ENCODE peak calls at places on chromosomes 4 and X, in six cellular contexts. R is mesothelial cell of epicardium, O is fibroblast of mammary gland, W is Panc1, J is fibroblast of the aortic adventitia, B is H1. M is an unnamed sample.

GRCh38 chr4:72326692-72327632 is 242.1 kb downstream of the ADAMTS3 start:
- DNase-seq in R (no peak), O (peak), W (no peak), J (peak), B (no peak), M (no peak)

GRCh38 chr4:147723316-147723715 is 8.6 kb upstream of the ARHGAP10 start:
- DNase-seq in R (no peak), O (peak), W (no peak), J (peak), B (no peak), M (no peak)

GRCh38 chrX:39475372-39475771 is 622.4 kb downstream of the BCOR start:
- DNase-seq in R (no peak), O (no peak), W (no peak), J (no peak), B (no peak), M (no peak)

GRCh38 chr4:141486375-141486997 is 149.9 kb upstream of the IL15 start:
- DNase-seq in R (no peak), O (peak), W (no peak), J (peak), B (no peak), M (no peak)

GRCh38 chr4:141713771-141714445 is 77.5 kb downstream of the IL15 start:
- DNase-seq in R (no peak), O (peak), W (no peak), J (peak), B (no peak), M (no peak)

GRCh38 chrX:38805294-38806053 is 4.2 kb downstream of the MID1IP1 start:
- DNase-seq in R (peak), O (peak), W (no peak), J (peak), B (no peak), M (peak)

GRCh38 chrX:100731441-100732281 is at the start of gene SYTL4:
- DNase-seq in R (no peak), O (peak), W (no peak), J (no peak), B (no peak), M (peak)

GRCh38 chr4:181685461-181685860 is 557.7 kb upstream of the TENM3 start:
- DNase-seq in R (no peak), O (peak), W (no peak), J (peak), B (no peak), M (no peak)

GRCh38 chrX:122026665-122027064 is 979.3 kb downstream of the GLUD2 start:
- DNase-seq in R (no peak), O (no peak), W (no peak), J (no peak), B (no peak), M (no peak)

GRCh38 chrX:84046403-84046984 is 141.5 kb downstream of the RPS6KA6 start:
- DNase-seq in R (no peak), O (peak), W (peak), J (peak), B (no peak), M (peak)

GRCh38 chr4:130028552-130028951 is 932.6 kb downstream of the C4orf33 start:
- DNase-seq in R (no peak), O (no peak), W (no peak), J (no peak), B (no peak), M (no peak)

GRCh38 chrX:71098302-71098701 is 2.7 kb downstream of the FOXO4 start:
- DNase-seq in R (no peak), O (peak), W (no peak), J (peak), B (no peak), M (peak)

GRCh38 chr4:171676555-171677215 is 136.5 kb upstream of the GALNTL6 start:
- DNase-seq in R (no peak), O (no peak), W (no peak), J (no peak), B (no peak), M (no peak)

GRCh38 chr4:2172627-2173231 is 69.2 kb downstream of the HAUS3 start:
- DNase-seq in R (no peak), O (no peak), W (no peak), J (no peak), B (no peak), M (no peak)

GRCh38 chrX:70292788-70293187 is 2.9 kb downstream of the KIF4A start:
- DNase-seq in R (no peak), O (no peak), W (no peak), J (peak), B (no peak), M (no peak)

GRCh38 chr4:13701937-13702446 is 74.5 kb upstream of the BOD1L1 start:
- DNase-seq in R (no peak), O (peak), W (peak), J (peak), B (no peak), M (no peak)

GRCh38 chrX:75957107-75957610 is 172.1 kb upstream of the MAGEE2 start:
- DNase-seq in R (no peak), O (no peak), W (no peak), J (no peak), B (no peak), M (no peak)

GRCh38 chr4:137524642-137525384 is 7.5 kb downstream of the PCDH18 start:
- DNase-seq in R (no peak), O (peak), W (no peak), J (peak), B (no peak), M (no peak)

GRCh38 chrX:39764441-39764914 is 333.3 kb downstream of the BCOR start:
- DNase-seq in R (no peak), O (no peak), W (no peak), J (no peak), B (no peak), M (no peak)

GRCh38 chrX:149495573-149496071 is 9.5 kb downstream of the IDS start:
- DNase-seq in R (no peak), O (peak), W (peak), J (peak), B (no peak), M (no peak)

GRCh38 chr4:102614801-102615200 is 113.6 kb downstream of the NFKB1 start:
- DNase-seq in R (no peak), O (no peak), W (no peak), J (no peak), B (no peak), M (no peak)

GRCh38 chr4:150570123-150570522 is 11.8 kb upstream of the MAB21L2 start:
- DNase-seq in R (no peak), O (no peak), W (no peak), J (no peak), B (no peak), M (no peak)

GRCh38 chr4:93710101-93710846 is 118.3 kb upstream of the ATOH1 start:
- DNase-seq in R (no peak), O (no peak), W (no peak), J (no peak), B (no peak), M (peak)

GRCh38 chr4:188619456-188620149 is 480.4 kb downstream of the TRIML1 start:
- DNase-seq in R (no peak), O (no peak), W (no peak), J (no peak), B (no peak), M (no peak)

DNA sequence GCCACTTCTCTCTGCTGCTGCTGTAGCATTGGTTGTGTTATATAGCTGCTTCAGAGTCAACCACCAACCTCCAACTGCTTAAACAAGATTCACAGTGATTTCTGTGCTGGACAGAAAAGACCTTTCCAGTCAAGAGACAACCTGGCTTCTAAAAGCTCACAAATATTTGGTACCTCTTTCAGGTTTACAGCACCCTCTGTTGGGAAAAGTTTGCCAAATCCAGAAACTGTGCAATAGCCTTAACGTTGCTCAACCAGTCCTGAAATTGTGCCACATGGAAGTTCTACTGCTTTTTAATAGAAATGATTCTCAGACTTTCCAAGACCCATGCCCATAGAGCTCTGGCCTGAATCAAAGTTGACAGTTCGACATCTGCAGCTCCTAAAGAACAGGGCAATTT is 842.1 kb upstream of the HTR2C start:
- DNase-seq in R (no peak), O (peak), W (peak), J (peak), B (no peak), M (no peak)
- TF ChIP-seq CTCF in R (no peak), O (peak), W (peak), J (no peak), B (no peak), M (no peak)

GRCh38 chrX:13087322-13088154 is 43.1 kb upstream of the FAM9C start:
- DNase-seq in R (no peak), O (no peak), W (no peak), J (peak), B (no peak), M (no peak)
- TF ChIP-seq CTCF in R (no peak), O (no peak), W (no peak), J (no peak), B (no peak), M (no peak)

DNA sequence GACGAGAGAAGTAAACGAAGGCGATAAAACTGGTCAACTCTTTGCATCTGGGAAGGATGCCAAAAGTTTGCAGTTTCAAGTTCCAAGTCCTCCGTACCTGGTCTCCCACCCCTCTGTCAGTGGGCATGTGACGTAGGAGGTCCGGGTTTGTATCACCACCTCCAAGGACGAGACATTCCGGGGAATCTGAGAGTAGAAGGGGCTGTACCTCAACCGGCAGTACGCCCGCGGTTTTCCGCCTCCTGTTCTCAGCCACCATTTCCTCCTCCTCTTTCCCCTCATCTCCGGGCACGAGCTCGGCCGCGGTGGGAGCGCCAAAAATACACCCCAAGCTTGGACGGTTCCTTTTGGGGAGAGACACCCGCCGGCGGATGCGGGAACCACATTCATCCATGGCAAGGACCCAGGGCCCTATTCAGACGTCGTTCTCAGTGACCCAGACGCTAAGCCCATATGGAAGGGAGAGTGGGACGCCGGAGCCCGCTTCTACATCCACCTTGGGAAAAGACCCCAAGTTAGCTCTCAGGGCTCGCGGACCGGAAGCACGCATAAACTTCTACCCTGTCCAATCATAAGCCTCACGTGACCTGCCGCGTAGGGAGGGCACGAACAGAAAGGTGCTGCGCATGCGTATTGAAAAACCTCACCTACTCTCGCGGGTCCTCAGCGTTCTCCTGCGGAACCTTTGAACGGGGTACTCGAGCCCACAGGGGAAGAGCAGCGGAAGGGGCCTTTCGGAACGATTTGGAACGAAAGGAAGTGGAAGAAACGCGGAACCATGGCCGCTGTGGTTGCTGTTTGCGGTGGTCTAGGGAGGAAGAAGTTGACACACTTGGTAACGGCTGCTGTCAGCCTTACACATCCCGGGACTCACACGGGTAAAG is at the start of the genes HELQ and MRPS18C:
- DNase-seq in R (peak), O (peak), W (peak), J (peak), B (peak), M (peak)
- TF ChIP-seq CTCF in R (no peak), O (peak), W (no peak), J (peak), B (no peak), M (no peak)

GRCh38 chr4:59060895-59061294 is 1950.7 kb upstream of the IGFBP7 start:
- DNase-seq in R (no peak), O (no peak), W (no peak), J (no peak), B (no peak), M (no peak)
- TF ChIP-seq CTCF in R (no peak), O (no peak), W (no peak), J (no peak), B (no peak), M (no peak)

DNA sequence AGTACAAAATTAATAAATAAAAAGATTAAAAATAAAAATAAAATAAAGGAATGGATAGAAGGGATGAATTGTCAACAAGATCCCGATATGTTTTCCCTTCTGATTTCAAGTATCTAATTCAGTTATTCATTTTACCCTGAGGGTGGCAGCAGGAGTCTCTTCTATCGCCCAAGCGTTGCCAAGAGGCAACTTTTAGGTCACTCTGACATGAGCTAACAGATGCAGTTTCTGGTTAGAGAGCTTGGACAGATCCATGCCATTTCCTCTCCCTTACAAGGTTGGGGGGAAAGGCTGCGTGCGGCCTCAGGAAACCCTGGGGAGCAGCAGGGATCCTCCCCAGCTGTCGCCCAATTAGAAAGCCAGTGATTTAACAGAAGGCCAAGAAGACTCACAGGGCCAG is 35.3 kb upstream of the WAS start:
- DNase-seq in R (no peak), O (peak), W (no peak), J (peak), B (peak), M (peak)
- TF ChIP-seq CTCF in R (no peak), O (peak), W (no peak), J (peak), B (peak), M (no peak)

GRCh38 chrX:78708830-78709229 is 38.7 kb upstream of the LPAR4 start:
- DNase-seq in R (no peak), O (peak), W (no peak), J (peak), B (no peak), M (no peak)

GRCh38 chrX:78710146-78710545 is 37.4 kb upstream of the LPAR4 start:
- DNase-seq in R (no peak), O (peak), W (no peak), J (peak), B (no peak), M (no peak)

GRCh38 chrX:78712381-78712780 is 35.1 kb upstream of the LPAR4 start:
- DNase-seq in R (no peak), O (no peak), W (no peak), J (peak), B (no peak), M (no peak)

GRCh38 chrX:78708171-78708570 is 39.3 kb upstream of the LPAR4 start:
- DNase-seq in R (no peak), O (peak), W (peak), J (peak), B (peak), M (peak)
- TF ChIP-seq CTCF in R (no peak), O (peak), W (peak), J (peak), B (peak), M (no peak)

M was measured in glutamatergic neuron.